ENCODE peak calls at places on chromosomes 7 and 10, in seven cellular contexts. V is mesenchymal stem cell, X is mesendoderm, B is IMR-90, P is H1, R is H9, L is neuronal stem cell. U is an unnamed sample.

GRCh38 chr10:6578221-6579192 is 1.6 kb downstream of the PRKCQ start:
- DNase-seq in L (no peak), V (no peak), B (no peak), X (no peak), P (no peak), R (no peak), U (no peak)

GRCh38 chr10:108424656-108425055 is 1260.2 kb upstream of the SORCS1 start:
- DNase-seq in X (no peak), P (no peak), V (peak; percentile 30), B (peak; percentile 54), L (no peak), R (no peak), U (no peak)

GRCh38 chr7:43591551-43592180 is 8.8 kb downstream of the STK17A start:
- DNase-seq in X (peak; percentile 25), V (peak; percentile 34), B (peak; percentile 29), P (no peak), R (no peak), L (no peak), U (peak; percentile 72)

GRCh38 chr7:43220250-43220649 is 107.8 kb downstream of the HECW1 start:
- DNase-seq in L (no peak), R (no peak), X (no peak), B (peak; percentile 95), P (no peak), V (peak; percentile 79), U (peak; percentile 4)

GRCh38 chr7:84137812-84138211 is 56.8 kb downstream of the SEMA3A start:
- DNase-seq in V (no peak), X (no peak), P (no peak), L (no peak), R (no peak), B (peak; percentile 24), U (no peak)

GRCh38 chr7:121369462-121369861 is 26.6 kb downstream of the FAM3C start:
- DNase-seq in L (no peak), B (peak; percentile 51), R (no peak), P (no peak), V (peak; percentile 59), X (no peak), U (no peak)

GRCh38 chr7:135706858-135707569 is 21.0 kb downstream of the SLC13A4 start:
- DNase-seq in X (no peak), L (no peak), B (peak; percentile 64), V (no peak), P (no peak), R (no peak), U (peak; percentile 75)

GRCh38 chr7:131385039-131385605 is 57.4 kb downstream of the MKLN1 start:
- DNase-seq in P (no peak), V (peak; percentile 46), X (no peak), L (no peak), R (no peak), B (peak; percentile 69), U (no peak)

GRCh38 chr10:6647811-6648526 is 67.9 kb upstream of the PRKCQ start:
- DNase-seq in L (peak; percentile 54), B (no peak), X (peak; percentile 90), P (peak; percentile 86), V (peak; percentile 25), R (peak; percentile 86), U (peak; percentile 21)

GRCh38 chr10:82378146-82378545 is 503.2 kb downstream of the NRG3 start:
- DNase-seq in B (peak; percentile 1), X (no peak), P (no peak), V (peak; percentile 85), R (no peak), L (no peak), U (no peak)

GRCh38 chr7:113100091-113100723 is 13.6 kb upstream of the GPR85 start:
- DNase-seq in V (no peak), R (no peak), X (no peak), P (no peak), B (peak; percentile 44), L (no peak), U (no peak)

GRCh38 chr7:15326044-15326644 is 235.7 kb downstream of the AGMO start:
- DNase-seq in P (no peak), B (peak; percentile 35), X (peak; percentile 35), V (peak; percentile 50), R (no peak), L (no peak), U (peak; percentile 29)

GRCh38 chr7:75056476-75056875 is 17.1 kb downstream of the RCC1L start:
- DNase-seq in X (no peak), R (no peak), L (no peak), P (no peak), B (peak; percentile 83), V (peak; percentile 57), U (no peak)

GRCh38 chr7:47951374-47951773 is 3.1 kb upstream of the PKD1L1 start:
- DNase-seq in B (no peak), L (no peak), V (no peak), R (no peak), P (no peak), X (no peak), U (no peak)

GRCh38 chr7:97005764-97006145 is 402 bp downstream of the DLX6 start:
- DNase-seq in B (no peak), X (no peak), L (no peak), R (no peak), V (no peak), P (no peak), U (no peak)

GRCh38 chr7:101170617-101171441 is 5.5 kb upstream of the VGF start:
- DNase-seq in B (no peak), P (no peak), L (no peak), X (peak; percentile 1), R (peak; percentile 30), V (no peak), U (no peak)

GRCh38 chr7:44618754-44619153 is 12.3 kb downstream of the OGDH start:
- DNase-seq in L (no peak), P (no peak), R (no peak), V (no peak), X (peak; percentile 66), B (no peak), U (peak; percentile 98)

GRCh38 chr7:105619590-105619989 is 38.3 kb upstream of the EFCAB10 start:
- DNase-seq in V (no peak), P (no peak), B (no peak), L (no peak), R (peak; percentile 8), X (no peak), U (no peak)

GRCh38 chr10:49571419-49571818 is 32.5 kb upstream of the ERCC6 start:
- DNase-seq in X (no peak), P (no peak), V (peak; percentile 26), R (no peak), L (no peak), B (peak; percentile 20), U (no peak)

DNA sequence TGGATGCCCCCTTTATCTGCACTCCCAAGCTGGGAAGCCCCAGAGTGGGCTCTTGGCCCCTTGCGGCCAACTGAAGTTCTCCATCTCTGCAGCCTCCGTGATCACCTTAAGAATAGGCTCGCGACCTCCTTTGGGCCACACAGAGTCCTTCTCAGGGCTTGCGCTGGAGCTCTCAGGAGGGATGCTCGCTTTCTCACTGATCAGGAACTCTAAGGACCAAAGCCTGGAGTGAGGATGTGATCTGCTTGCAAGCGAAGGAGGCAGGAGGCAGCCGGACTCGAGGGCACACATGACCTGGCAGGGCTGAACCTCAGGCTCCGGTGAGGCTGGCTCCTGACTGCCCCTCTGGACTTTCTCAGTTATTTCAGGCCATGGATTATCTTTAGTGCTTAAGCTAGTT is 192.1 kb upstream of the MKI67 start:
- DNase-seq in V (no peak), P (no peak), X (no peak), L (no peak), R (no peak), B (no peak), U (no peak)
- H4K8ac ChIP-seq in V (no peak overlapping the region), P (no peak overlapping the region), X (no peak overlapping the region), L (no peak overlapping the region), R (no peak overlapping the region), B (no peak overlapping the region), U (peak overlapping the region; percentile 11)

GRCh38 chr10:3323865-3324498 is 151.4 kb upstream of the PITRM1 start:
- DNase-seq in B (no peak), X (no peak), R (no peak), L (no peak), P (no peak), V (no peak), U (no peak)

GRCh38 chr10:3324572-3324971 is 152.0 kb upstream of the PITRM1 start:
- DNase-seq in V (no peak), X (no peak), P (no peak), L (no peak), R (no peak), B (no peak), U (peak; percentile 72)

GRCh38 chr10:3321123-3321522 is 148.5 kb upstream of the PITRM1 start:
- DNase-seq in R (no peak), V (no peak), P (no peak), B (no peak), X (no peak), L (no peak), U (no peak)

GRCh38 chr10:3330687-3331086 is 158.1 kb upstream of the PITRM1 start:
- DNase-seq in B (peak; percentile 83), V (peak; percentile 87), R (no peak), X (peak; percentile 63), P (no peak), L (no peak), U (peak; percentile 57)

DNA sequence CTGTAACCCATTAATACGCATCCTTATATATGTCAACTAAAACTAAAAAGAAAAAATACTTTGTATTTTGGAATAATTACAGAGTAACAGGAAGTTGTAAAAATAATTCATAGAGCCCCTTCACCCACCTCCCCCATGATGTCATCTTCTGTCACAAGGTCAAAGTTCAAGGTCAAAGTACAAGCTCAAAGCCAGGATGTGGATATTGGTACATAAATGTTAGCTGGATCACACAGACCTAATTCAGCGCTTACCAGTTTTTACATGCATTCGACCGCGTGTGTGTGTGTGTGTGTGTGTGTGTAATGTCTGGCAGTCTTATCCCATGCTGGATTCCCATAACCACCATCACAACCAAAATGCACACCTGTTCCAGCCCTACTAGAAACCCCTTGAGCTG is 153.4 kb upstream of the PITRM1 start:
- DNase-seq in V (no peak), B (no peak), R (no peak), X (no peak), P (no peak), L (no peak), U (no peak)
- H3K4ac ChIP-seq in V (no peak overlapping the region), B (no peak overlapping the region), R (no peak overlapping the region), X (no peak overlapping the region), P (no peak overlapping the region), L (no peak overlapping the region), U (no peak overlapping the region)

GRCh38 chr7:49577576-49577975 is 195.9 kb upstream of the VWC2 start:
- DNase-seq in X (no peak), V (no peak), B (no peak), R (no peak), L (no peak), P (no peak), U (no peak)
- H4K8ac ChIP-seq in X (no peak overlapping the region), V (no peak overlapping the region), B (no peak overlapping the region), R (no peak overlapping the region), L (no peak overlapping the region), P (no peak overlapping the region), U (no peak overlapping the region)

GRCh38 chr10:56880541-56880940 is 519.5 kb upstream of the ZWINT start:
- DNase-seq in V (no peak), L (no peak), X (no peak), P (no peak), B (no peak), R (no peak), U (no peak)
- H3K4ac ChIP-seq in V (no peak overlapping the region), L (no peak overlapping the region), X (no peak overlapping the region), P (no peak overlapping the region), B (no peak overlapping the region), R (no peak overlapping the region), U (no peak overlapping the region)

GRCh38 chr10:106626371-106626770 is 538.1 kb downstream of the SORCS1 start:
- DNase-seq in P (no peak), X (no peak), L (no peak), V (no peak), R (no peak), B (no peak), U (no peak)
- H4K8ac ChIP-seq in P (no peak overlapping the region), X (no peak overlapping the region), L (no peak overlapping the region), V (no peak overlapping the region), R (no peak overlapping the region), B (no peak overlapping the region), U (no peak overlapping the region)